ENCODE peak calls at places on chromosomes 2 and 18, in six cellular contexts. M is GF-D8, B is H54, J is iris pigment epithelial cell, R is AG08396, I is HEK293T. E is an unnamed sample.

GRCh38 chr2:105754999-105755398 is 10.3 kb downstream of the NCK2 start:
- DNase-seq in J (no peak), M (no peak), I (no peak), B (no peak), R (no peak), E (no peak)

GRCh38 chr2:85647823-85648526 is 20.0 kb downstream of the SFTPB start:
- DNase-seq in M (no peak), B (no peak), R (no peak), I (no peak), J (no peak), E (no peak)

GRCh38 chr18:24685232-24685959 is 225.0 kb downstream of the HRH4 start:
- DNase-seq in J (no peak), B (no peak), M (no peak), I (no peak), R (no peak), E (no peak)

GRCh38 chr2:45944075-45944474 is 292.6 kb downstream of the PRKCE start:
- DNase-seq in M (no peak), B (no peak), J (peak), R (no peak), I (no peak), E (no peak)

GRCh38 chr2:59449264-59449663 is 1104.2 kb downstream of the BCL11A start:
- DNase-seq in M (no peak), I (no peak), R (no peak), B (no peak), J (no peak), E (no peak)

GRCh38 chr2:221501210-221501882 is 70.8 kb downstream of the EPHA4 start:
- DNase-seq in R (peak), I (no peak), M (no peak), B (peak), J (peak), E (no peak)

GRCh38 chr18:76709659-76710645 is 112.4 kb upstream of the ZNF236 start:
- DNase-seq in M (no peak), I (peak), R (peak), J (peak), B (peak), E (peak)

GRCh38 chr18:23837591-23837990 is 148.3 kb downstream of the LAMA3 start:
- DNase-seq in I (no peak), B (no peak), R (peak), M (no peak), J (peak), E (no peak)

GRCh38 chr18:36329684-36330434 is 32.3 kb downstream of the FHOD3 start:
- DNase-seq in B (no peak), R (no peak), M (no peak), J (no peak), I (no peak), E (no peak)

GRCh38 chr18:5892772-5893431 is 2.4 kb downstream of the TMEM200C start:
- DNase-seq in B (no peak), M (no peak), R (no peak), J (no peak), I (no peak), E (no peak)

GRCh38 chr2:32436150-32436549 is 79.3 kb downstream of the BIRC6 start:
- DNase-seq in R (no peak), B (no peak), J (peak), M (no peak), I (no peak), E (no peak)

GRCh38 chr2:158817596-158817995 is 22.5 kb downstream of the DAPL1 start:
- DNase-seq in I (no peak), R (no peak), B (no peak), J (peak), M (no peak), E (no peak)

GRCh38 chr2:85548608-85548900 is 9.6 kb downstream of the MAT2A start:
- DNase-seq in M (no peak), J (no peak), R (no peak), B (no peak), I (no peak), E (no peak)

GRCh38 chr2:235106874-235107639 is 155.2 kb downstream of the SH3BP4 start:
- DNase-seq in J (peak), B (peak), I (peak), R (peak), M (no peak), E (peak)

GRCh38 chr18:79272916-79273315 is 122.8 kb upstream of the NFATC1 start:
- DNase-seq in I (no peak), M (no peak), B (no peak), J (no peak), R (no peak), E (no peak)

GRCh38 chr2:218323526-218324472 is 31.5 kb upstream of the TMBIM1 start:
- DNase-seq in M (peak), R (peak), J (peak), B (peak), I (peak), E (peak)

GRCh38 chr2:239824051-239824694 is 201.0 kb downstream of the NDUFA10 start:
- DNase-seq in M (no peak), I (no peak), J (peak), R (no peak), B (no peak), E (peak)

GRCh38 chr2:107553534-107553933 is 273.2 kb upstream of the RGPD4 start:
- DNase-seq in I (no peak), B (no peak), M (no peak), R (no peak), J (peak), E (no peak)

GRCh38 chr2:85539361-85540130 is 578 bp downstream of the MAT2A start:
- DNase-seq in J (peak), R (peak), M (peak), I (peak), B (no peak), E (no peak)

GRCh38 chr2:143030127-143030526 is 99.1 kb upstream of the ARHGAP15 start:
- DNase-seq in B (no peak), R (no peak), I (no peak), J (peak), M (peak), E (no peak)

GRCh38 chr18:519019-519879 is 18.7 kb upstream of the COLEC12 start:
- DNase-seq in J (peak), B (no peak), R (peak), M (peak), I (no peak), E (no peak)

GRCh38 chr2:207839575-207839974 is 69.9 kb upstream of the FZD5 start:
- DNase-seq in M (no peak), J (no peak), R (no peak), I (no peak), B (no peak), E (no peak)

GRCh38 chr2:200862532-200863000 is 1.9 kb downstream of the CLK1 start:
- DNase-seq in R (peak), J (peak), I (no peak), M (no peak), B (no peak), E (no peak)

GRCh38 chr18:60245096-60245495 is 127.5 kb downstream of the MC4R start:
- DNase-seq in B (no peak), J (no peak), I (no peak), R (no peak), M (no peak), E (no peak)

GRCh38 chr2:127387655-127388422 is at the start of gene MAP3K2:
- DNase-seq in M (peak), B (peak), J (peak), I (peak), R (peak), E (peak)

GRCh38 chr18:75823376-75823950 is 396.0 kb upstream of the SMIM21 start:
- DNase-seq in I (no peak), J (no peak), M (no peak), B (no peak), R (no peak), E (no peak)

GRCh38 chr2:232028631-232029030 is 67.1 kb downstream of the DIS3L2 start:
- DNase-seq in M (no peak), B (no peak), I (no peak), R (peak), J (no peak), E (no peak)

GRCh38 chr2:57906152-57906732 is 140.4 kb upstream of the VRK2 start:
- DNase-seq in I (peak), B (no peak), M (peak), J (peak), R (peak), E (peak)

GRCh38 chr18:35460719-35461118 is 37.0 kb downstream of the INO80C start:
- DNase-seq in B (no peak), I (no peak), R (no peak), J (peak), M (no peak), E (no peak)

GRCh38 chr2:191245869-191246531 is 796 bp downstream of the MYO1B start:
- DNase-seq in R (peak), B (no peak), M (no peak), I (peak), J (peak), E (peak)

GRCh38 chr2:86235196-86235980 is 36.1 kb downstream of the MRPL35 start:
- DNase-seq in R (no peak), M (no peak), J (no peak), B (no peak), I (no peak), E (no peak)

GRCh38 chr2:6750389-6751158 is 115.1 kb downstream of the CMPK2 start:
- DNase-seq in I (no peak), B (no peak), J (no peak), M (no peak), R (no peak), E (no peak)

GRCh38 chr18:3869848-3870247 is 419.9 kb downstream of the TGIF1 start:
- DNase-seq in M (peak), I (peak), J (peak), B (peak), R (peak), E (no peak)

GRCh38 chr2:120710256-120710655 is 25.4 kb upstream of the GLI2 start:
- DNase-seq in B (no peak), R (no peak), J (peak), M (no peak), I (no peak), E (no peak)

GRCh38 chr2:47147011-47147410 is 8.1 kb downstream of the STPG4 start:
- DNase-seq in R (no peak), J (no peak), I (no peak), M (no peak), B (no peak), E (no peak)

GRCh38 chr18:23191952-23192662 is 56.8 kb downstream of the CABLES1 start:
- DNase-seq in M (peak), R (peak), B (peak), J (peak), I (no peak), E (no peak)

E was measured in nephron progenitor cell.